ENCODE peak calls at places on chromosome X, in ten cellular contexts. J is cardiac fibroblast; V is stimulated activated naive CD8-positive, alpha-beta T cell treated with anti-CD3 and anti-CD28 coated beads, Interleukin-15, Interleukin-2, amounts not matched to agents 100 U/mL and 50 U/mL, for 24 hours; Q is pancreas; D is H4; I is HCT116; M is AG20443; O is nucleus accumbens; A is LoVo; U is posterior cingulate gyrus. Y is an unnamed sample.

GRCh38 chrX:2614911-2615310 is 76.2 kb upstream of the CD99 start:
- DNase-seq in M (peak; percentile 85), J (peak; percentile 92), V (no peak), D (peak; percentile 64), O (no peak), Q (no peak), A (no peak), U (no peak), I (no peak), Y (no peak)

GRCh38 chrX:135295238-135295943 is 13.9 kb upstream of the ETDC start:
- DNase-seq in U (peak; percentile 43), Q (no peak), J (peak; percentile 25), D (no peak), V (peak; percentile 65), I (no peak), M (peak; percentile 34), O (peak; percentile 19), A (no peak), Y (peak; percentile 12)

GRCh38 chrX:92213781-92214180 is 434.6 kb downstream of the PCDH11X start:
- DNase-seq in D (no peak), V (no peak), Q (no peak), M (no peak), O (no peak), I (no peak), U (no peak), A (peak; percentile 48), J (peak; percentile 0), Y (no peak)

GRCh38 chrX:130120746-130121504 is 10.6 kb upstream of the ELF4 start:
- DNase-seq in M (peak; percentile 85), Q (peak; percentile 40), I (no peak), J (peak; percentile 84), O (peak; percentile 71), U (peak; percentile 42), D (no peak), A (peak; percentile 52), V (peak; percentile 72), Y (peak; percentile 11)

GRCh38 chrX:11665144-11666040 is at the start of gene ARHGAP6:
- DNase-seq in U (no peak), I (no peak), D (no peak), A (no peak), J (peak; percentile 63), Q (no peak), M (peak; percentile 63), V (no peak), O (no peak), Y (no peak)

GRCh38 chrX:148552775-148553174 is 52.4 kb downstream of the AFF2 start:
- DNase-seq in I (no peak), J (no peak), Q (no peak), A (no peak), U (no peak), O (no peak), V (no peak), M (no peak), D (no peak), Y (no peak)

GRCh38 chrX:12894074-12894691 is 12.2 kb upstream of the TLR8 start:
- DNase-seq in O (no peak), I (peak; percentile 21), A (no peak), V (peak; percentile 47), J (peak; percentile 35), M (peak; percentile 11), Q (no peak), U (peak; percentile 29), D (no peak), Y (no peak)

GRCh38 chrX:149453030-149453429 is 52.1 kb downstream of the IDS start:
- DNase-seq in V (no peak), I (peak; percentile 8), A (peak; percentile 28), J (peak; percentile 72), O (no peak), Q (no peak), U (no peak), M (peak; percentile 70), D (peak; percentile 30), Y (no peak)

GRCh38 chrX:1442724-1443367 is 9.9 kb downstream of the ASMTL start:
- DNase-seq in I (no peak), V (no peak), O (no peak), J (no peak), U (no peak), Q (no peak), A (no peak), D (no peak), M (no peak), Y (no peak)

GRCh38 chrX:115630204-115630603 is 69.2 kb downstream of the PLS3 start:
- DNase-seq in Q (no peak), D (no peak), J (no peak), U (no peak), A (no peak), O (no peak), M (peak; percentile 22), V (no peak), I (no peak), Y (no peak)

GRCh38 chrX:2387614-2388239 is 113.0 kb downstream of the DHRSX start:
- DNase-seq in D (no peak), O (no peak), J (no peak), A (no peak), I (no peak), M (no peak), V (no peak), U (no peak), Q (peak; percentile 32), Y (no peak)

GRCh38 chrX:16239211-16239610 is 71.9 kb downstream of the MAGEB17 start:
- DNase-seq in D (peak; percentile 83), J (peak; percentile 81), V (peak; percentile 3), Q (no peak), M (peak; percentile 55), O (no peak), U (no peak), A (peak; percentile 20), I (peak; percentile 35), Y (no peak)

GRCh38 chrX:155070975-155071693 is at the start of the genes BRCC3, CMC4 and MTCP1:
- DNase-seq in U (peak; percentile 67), J (peak; percentile 75), M (peak; percentile 94), V (peak; percentile 80), O (peak; percentile 77), D (peak; percentile 67), I (peak; percentile 60), A (peak; percentile 82), Q (peak; percentile 80), Y (peak; percentile 81)

GRCh38 chrX:104166735-104167436 is 633 bp downstream of the FAM199X start:
- DNase-seq in M (no peak), I (no peak), O (peak; percentile 11), V (peak; percentile 8), J (no peak), Q (no peak), D (peak; percentile 3), U (no peak), A (no peak), Y (no peak)

GRCh38 chrX:143437439-143437838 is 79.8 kb downstream of the SPANXN3 start:
- DNase-seq in U (no peak), M (no peak), V (no peak), Q (no peak), A (no peak), J (peak; percentile 17), D (peak; percentile 2), I (no peak), O (no peak), Y (no peak)

GRCh38 chrX:41779058-41779564 is 55.1 kb downstream of the GPR82 start:
- DNase-seq in J (peak; percentile 73), V (no peak), O (no peak), D (peak; percentile 52), Q (no peak), M (peak; percentile 12), I (peak; percentile 47), A (peak; percentile 64), U (no peak), Y (no peak)

GRCh38 chrX:107673401-107673800 is 45.1 kb downstream of the PRPS1 start:
- DNase-seq in V (no peak), D (no peak), O (no peak), I (no peak), A (no peak), U (no peak), Q (no peak), M (no peak), J (no peak), Y (no peak)

GRCh38 chrX:123884809-123885408 is 25.1 kb downstream of the XIAP start:
- DNase-seq in O (no peak), A (peak; percentile 46), U (no peak), I (no peak), Q (peak; percentile 8), M (peak; percentile 34), D (peak; percentile 25), V (no peak), J (peak; percentile 65), Y (no peak)

GRCh38 chrX:100648601-100649417 is 4.8 kb downstream of the SRPX2 start:
- DNase-seq in V (no peak), A (no peak), I (no peak), D (peak; percentile 7), M (peak; percentile 33), U (no peak), O (no peak), J (peak; percentile 87), Q (no peak), Y (no peak)

GRCh38 chrX:103124284-103124683 is 31.3 kb upstream of the NXF3 start:
- DNase-seq in V (no peak), J (no peak), M (no peak), A (no peak), I (no peak), U (no peak), D (no peak), O (no peak), Q (no peak), Y (no peak)

GRCh38 chrX:132114607-132115006 is 13.2 kb downstream of the FRMD7 start:
- DNase-seq in A (no peak), Q (no peak), O (no peak), I (no peak), V (no peak), U (no peak), D (no peak), J (no peak), M (no peak), Y (no peak)

GRCh38 chrX:97446298-97446882 is 562.7 kb downstream of the RPA4 start:
- DNase-seq in Q (no peak), U (no peak), M (no peak), A (no peak), V (no peak), D (no peak), O (no peak), I (no peak), J (peak; percentile 17), Y (no peak)

GRCh38 chrX:19852014-19853005 is 35.1 kb downstream of the SH3KBP1 start:
- DNase-seq in O (no peak), J (peak; percentile 77), A (no peak), D (peak; percentile 14), V (no peak), M (peak; percentile 30), U (no peak), I (no peak), Q (no peak), Y (no peak)

GRCh38 chrX:84188320-84188834 is 378 bp upstream of the RPS6KA6 start:
- DNase-seq in M (peak; percentile 74), Q (peak; percentile 26), O (peak; percentile 41), D (peak; percentile 65), U (no peak), I (no peak), J (peak; percentile 39), V (no peak), A (no peak), Y (peak; percentile 41)

GRCh38 chrX:13702390-13702789 is 13.5 kb downstream of the RAB9A start:
- DNase-seq in V (no peak), A (no peak), I (no peak), J (no peak), D (no peak), M (no peak), O (no peak), U (no peak), Q (peak; percentile 32), Y (no peak)

GRCh38 chrX:80432863-80433262 is 12.6 kb downstream of the TENT5D start:
- DNase-seq in V (no peak), I (no peak), D (no peak), J (peak; percentile 22), M (peak; percentile 5), A (no peak), O (no peak), U (no peak), Q (no peak), Y (no peak)

GRCh38 chrX:97119474-97120109 is 235.9 kb downstream of the RPA4 start:
- DNase-seq in V (no peak), O (no peak), J (no peak), A (no peak), M (no peak), D (no peak), U (no peak), Q (no peak), I (no peak), Y (no peak)

GRCh38 chrX:64975491-64975890 is 759 bp downstream of the ZC4H2 start:
- DNase-seq in A (no peak), V (peak; percentile 32), U (peak; percentile 19), D (peak; percentile 3), J (peak; percentile 15), O (no peak), I (no peak), Q (peak; percentile 2), M (peak; percentile 26), Y (no peak)